ENCODE peak calls at places on chromosomes 13 and 19, in four cellular contexts. Z is AG04449, S is right atrium auricular region, U is HFF-Myc. F is an unnamed sample.

GRCh38 chr19:12996542-12997094 is 1.3 kb downstream of the NFIX start:
- DNase-seq in Z (no peak), S (no peak), U (no peak), F (no peak)

GRCh38 chr19:6068711-6069110 is 41.6 kb downstream of the RFX2 start:
- DNase-seq in Z (no peak), S (peak), U (no peak), F (no peak)

GRCh38 chr19:32406161-32407003 is 812 bp downstream of the DPY19L3 start:
- DNase-seq in Z (no peak), S (no peak), U (no peak), F (no peak)

GRCh38 chr19:43675269-43675879 is 5.4 kb upstream of the PLAUR start:
- DNase-seq in Z (no peak), S (no peak), U (no peak), F (peak)

GRCh38 chr13:78875792-78876580 is 217.0 kb upstream of the OBI1 start:
- DNase-seq in Z (no peak), S (no peak), U (no peak), F (no peak)

GRCh38 chr19:44577566-44577874 is 35.8 kb upstream of the IGSF23 start:
- DNase-seq in Z (no peak), S (peak), U (no peak), F (no peak)

GRCh38 chr13:31426395-31426794 is 226.6 kb downstream of the B3GLCT start:
- DNase-seq in Z (no peak), S (no peak), U (no peak), F (no peak)

GRCh38 chr19:41753159-41753558 is 2.2 kb upstream of the CEACAM6 start:
- DNase-seq in Z (no peak), S (no peak), U (no peak), F (no peak)

GRCh38 chr13:78606471-78607408 is 3.4 kb upstream of the POU4F1 start:
- DNase-seq in Z (no peak), S (no peak), U (no peak), F (no peak)

GRCh38 chr13:75356426-75356825 is 125.5 kb downstream of the TBC1D4 start:
- DNase-seq in Z (no peak), S (no peak), U (no peak), F (no peak)

GRCh38 chr19:50720921-50721291 is 1.3 kb upstream of the SHANK1 start:
- DNase-seq in Z (no peak), S (no peak), U (peak), F (no peak)
- TF ChIP-seq CTCF in Z (peak), S (no peak), U (peak), F (no peak)

DNA sequence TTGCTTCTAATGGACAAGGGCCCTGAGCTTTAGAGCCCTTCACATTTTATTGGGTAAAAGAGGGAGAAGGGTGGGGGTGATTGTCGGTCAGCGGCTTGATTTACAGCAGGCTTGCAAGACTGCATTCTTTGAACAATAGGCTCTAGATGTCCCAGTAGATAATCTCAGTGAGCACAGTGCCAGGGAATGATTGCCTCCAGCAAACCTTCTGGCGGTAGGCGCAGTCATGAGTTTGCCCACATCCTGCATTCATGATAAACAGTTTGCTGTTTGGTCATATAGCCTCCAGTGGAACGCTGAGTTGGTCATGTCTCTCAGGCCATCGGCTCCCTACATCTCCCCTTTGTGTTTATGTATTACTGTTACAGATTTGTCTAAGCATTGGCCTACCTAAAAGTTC is 12.6 kb downstream of the ZNF528 start:
- DNase-seq in Z (no peak), S (no peak), U (no peak), F (no peak)
- H3K4me3 ChIP-seq in Z (no peak), S (no peak), U (no peak), F (no peak)

GRCh38 chr13:44649834-44650233 is 73.7 kb upstream of the TSC22D1 start:
- DNase-seq in Z (no peak), S (no peak), U (no peak), F (no peak)

GRCh38 chr13:44651209-44651608 is 75.1 kb upstream of the TSC22D1 start:
- DNase-seq in Z (no peak), S (no peak), U (no peak), F (no peak)

GRCh38 chr13:44646044-44646443 is 69.9 kb upstream of the TSC22D1 start:
- DNase-seq in Z (no peak), S (no peak), U (no peak), F (no peak)

GRCh38 chr13:44649118-44649455 is 73.0 kb upstream of the TSC22D1 start:
- DNase-seq in Z (no peak), S (no peak), U (no peak), F (no peak)

DNA sequence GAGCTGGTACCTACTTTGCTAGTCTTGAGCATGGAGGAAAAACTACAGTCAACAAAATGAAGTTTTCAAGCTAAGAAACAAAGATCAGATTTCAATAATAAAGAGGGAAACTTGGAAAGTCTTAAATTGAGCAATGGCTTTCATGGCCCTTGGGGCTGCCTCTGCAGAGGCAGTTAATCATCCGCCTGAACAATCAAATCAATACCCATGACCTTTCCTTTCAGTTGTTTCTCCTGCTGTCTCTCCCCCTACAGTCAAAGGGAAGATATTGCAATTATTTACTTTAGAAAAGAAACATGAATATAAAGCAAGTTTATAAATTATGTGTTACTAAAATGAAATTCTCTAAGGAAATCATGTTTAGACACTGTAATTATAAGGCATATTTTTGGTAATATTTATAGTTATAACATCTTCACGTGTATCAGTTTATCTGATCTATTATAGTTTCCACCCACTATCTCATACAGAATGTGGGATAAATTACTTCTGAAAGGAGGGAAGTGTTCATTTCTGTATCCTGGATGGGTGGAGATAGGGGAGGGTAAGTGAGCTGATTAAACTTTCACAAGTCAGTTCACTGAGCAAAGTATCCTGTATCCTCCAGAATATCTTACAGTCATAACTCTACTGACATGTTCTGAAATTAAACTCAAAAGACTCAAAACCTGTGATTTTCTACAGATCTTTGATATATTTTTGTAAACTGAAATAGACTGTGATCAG is 72.4 kb upstream of the TSC22D1 start:
- DNase-seq in Z (no peak), S (no peak), U (no peak), F (no peak)
- TF ChIP-seq CTCF in Z (no peak), S (no peak), U (peak), F (peak)

DNA sequence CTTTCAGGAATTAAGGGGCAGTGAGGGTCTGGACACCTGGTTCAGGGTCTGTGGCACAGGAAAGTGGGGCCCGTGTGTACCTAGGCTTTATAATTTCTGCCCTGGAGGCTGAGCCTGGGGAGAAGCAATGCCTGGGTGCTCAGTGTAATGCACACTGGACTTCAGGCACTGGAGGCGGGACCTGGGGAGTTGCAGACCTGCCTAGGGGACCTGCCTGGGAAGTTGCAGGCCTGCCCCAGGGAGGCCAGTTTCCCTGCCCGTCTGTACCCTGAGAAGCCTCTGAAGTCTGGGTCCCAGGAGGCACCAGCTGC is 2.5 kb upstream of the TMEM59L start:
- DNase-seq in Z (no peak), S (no peak), U (no peak), F (no peak)
- H3K4me3 ChIP-seq in Z (no peak), S (no peak), U (no peak), F (no peak)

GRCh38 chr19:52748336-52748950 is 13.6 kb upstream of the ZNF611 start:
- DNase-seq in Z (no peak), S (peak), U (no peak), F (no peak)
- TF ChIP-seq CTCF in Z (no peak), S (peak), U (no peak), F (peak)

DNA sequence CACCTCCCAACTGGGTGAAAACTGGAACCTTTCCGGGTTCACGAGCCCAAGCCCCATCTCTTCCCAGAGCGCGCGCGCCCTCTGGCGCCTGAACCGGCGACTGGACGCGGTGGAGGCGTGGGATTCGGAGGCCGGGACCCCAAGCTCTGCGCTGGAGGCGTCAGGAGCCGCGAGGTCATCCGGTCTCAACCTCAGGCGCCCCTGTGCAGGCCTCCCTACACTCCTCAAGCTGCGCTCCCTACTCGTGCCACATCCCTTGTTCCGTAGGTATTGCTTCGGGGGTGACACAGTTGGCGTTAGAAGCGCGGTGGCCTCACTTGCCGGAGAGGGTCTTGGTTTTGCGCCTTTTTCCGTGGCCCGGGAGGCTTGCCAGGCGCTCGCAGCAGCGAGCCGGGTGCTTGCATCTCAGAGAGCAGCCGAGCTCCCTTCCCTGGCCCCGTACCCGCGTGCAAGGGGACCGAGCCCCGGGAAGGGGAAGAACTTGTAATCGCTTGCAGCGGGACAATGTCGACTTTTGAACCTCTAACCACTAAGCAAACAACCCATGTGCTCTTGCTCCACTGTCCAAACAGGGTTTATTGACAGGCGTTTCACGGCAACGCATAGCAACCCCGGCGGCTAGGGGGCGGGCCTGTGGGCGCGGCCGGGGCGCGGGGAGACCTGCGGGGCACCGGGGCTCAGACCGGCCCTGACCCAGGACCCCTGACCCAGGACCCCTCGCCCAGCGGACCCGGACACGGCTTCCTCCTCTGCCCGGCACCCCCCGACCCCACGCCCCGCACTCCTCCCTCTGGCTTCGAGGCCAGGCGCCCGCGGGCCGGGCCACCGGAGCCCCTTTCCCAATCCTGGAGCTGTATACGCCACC is 8.5 kb downstream of the CDX2 start:
- DNase-seq in Z (no peak), S (no peak), U (no peak), F (no peak)
- H3K4me3 ChIP-seq in Z (peak), S (peak), U (no peak), F (no peak)

GRCh38 chr19:57559404-57560025 is at the start of gene ZNF550:
- DNase-seq in Z (peak), S (peak), U (peak), F (peak)

GRCh38 chr19:57560049-57560491 is 407 bp upstream of the ZNF550 start:
- DNase-seq in Z (peak), S (no peak), U (no peak), F (no peak)

GRCh38 chr19:57559008-57559403 is 657 bp downstream of the ZNF550 start:
- DNase-seq in Z (no peak), S (no peak), U (no peak), F (no peak)

GRCh38 chr19:57563547-57563946 is 3.9 kb upstream of the ZNF550 start:
- DNase-seq in Z (no peak), S (no peak), U (no peak), F (no peak)

GRCh38 chr19:57558525-57558924 is 1.1 kb downstream of the ZNF550 start:
- DNase-seq in Z (no peak), S (no peak), U (no peak), F (no peak)
- TF ChIP-seq CTCF in Z (no peak), S (no peak), U (peak), F (peak)

DNA sequence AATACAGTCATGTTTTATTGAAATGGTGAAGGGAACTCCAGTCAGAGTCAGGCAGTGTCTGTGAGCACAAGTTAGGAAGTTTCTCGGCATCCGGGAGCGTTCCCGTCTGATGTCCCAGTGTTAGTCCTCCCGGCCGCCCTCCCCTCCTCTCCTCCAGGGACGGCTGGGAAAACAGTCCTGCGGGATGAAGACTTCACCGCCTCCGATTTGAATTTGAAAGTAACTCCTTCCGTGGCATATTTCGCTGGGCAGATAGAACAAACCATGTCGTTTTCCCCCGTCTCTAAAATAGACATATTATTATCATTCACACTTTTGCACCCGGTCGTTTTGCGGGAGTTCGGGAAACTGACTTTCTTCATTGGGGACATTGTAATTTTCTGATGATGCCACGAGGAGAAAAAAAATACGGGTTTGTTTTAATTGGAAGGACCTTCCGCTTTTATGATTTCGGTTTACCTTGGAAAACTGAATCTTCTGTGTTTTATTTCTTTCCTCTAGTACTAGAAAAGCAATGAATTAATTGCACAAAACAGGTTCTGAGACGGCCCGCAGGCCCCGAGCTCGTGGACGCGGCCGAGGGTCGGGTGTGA is 76.6 kb downstream of the ZIC5 start:
- DNase-seq in Z (no peak), S (no peak), U (no peak), F (no peak)
- H3K4me3 ChIP-seq in Z (peak), S (peak), U (no peak), F (peak)

DNA sequence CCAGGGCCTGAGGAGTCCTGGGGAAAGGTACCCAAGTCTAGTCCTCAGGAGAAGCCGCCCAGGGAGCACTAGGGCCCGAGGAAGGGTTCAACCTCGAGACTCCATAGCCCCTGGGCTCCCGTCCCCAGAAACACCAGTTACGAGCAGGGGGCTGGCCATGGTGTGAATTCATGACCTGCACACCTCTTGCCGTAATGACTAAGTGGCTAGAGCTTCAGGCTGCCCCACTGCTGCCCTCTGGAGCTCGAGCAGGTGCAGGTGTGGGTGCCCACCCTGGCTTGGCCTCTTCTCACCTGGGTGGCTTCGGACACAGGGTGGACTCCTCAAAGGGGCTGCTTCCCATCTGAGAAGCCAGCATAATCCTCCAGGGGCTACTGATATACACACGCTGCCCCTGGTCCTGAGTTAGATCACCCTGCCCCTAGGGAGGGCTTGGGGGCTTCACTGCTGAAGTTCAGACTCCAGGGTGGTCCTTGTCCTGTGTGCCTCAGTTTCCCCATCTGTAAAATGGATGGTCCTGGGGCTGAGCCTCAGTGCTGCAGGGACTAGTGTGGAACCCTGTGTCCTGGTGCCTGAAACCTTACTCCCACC is 13.6 kb downstream of the SPC24 start:
- DNase-seq in Z (no peak), S (no peak), U (no peak), F (no peak)
- TF ChIP-seq CTCF in Z (no peak), S (no peak), U (no peak), F (peak)

GRCh38 chr13:39602277-39602613 is 748 bp downstream of the LHFPL6 start:
- DNase-seq in Z (no peak), S (no peak), U (no peak), F (no peak)

GRCh38 chr13:39597828-39598227 is 5.2 kb downstream of the LHFPL6 start:
- DNase-seq in Z (no peak), S (no peak), U (no peak), F (no peak)

GRCh38 chr13:39600766-39601165 is 2.2 kb downstream of the LHFPL6 start:
- DNase-seq in Z (no peak), S (peak), U (no peak), F (no peak)

GRCh38 chr13:39601636-39602035 is 1.4 kb downstream of the LHFPL6 start:
- DNase-seq in Z (no peak), S (no peak), U (no peak), F (no peak)

GRCh38 chr13:39599842-39600241 is 3.2 kb downstream of the LHFPL6 start:
- DNase-seq in Z (no peak), S (no peak), U (peak), F (no peak)
- H3K4me3 ChIP-seq in Z (peak), S (peak), U (no peak), F (peak)

F was measured in retinal pigment epithelial cell.